ENCODE peak calls at places on chromosomes 12 and 14, in five cellular contexts. W, E, L, Q and K are unnamed samples.

GRCh38 chr12:6334359-6334758 is 7.5 kb downstream of the TNFRSF1A start:
- DNase-seq in L (no peak), W (no peak), E (no peak), Q (no peak), K (no peak)

GRCh38 chr12:124363376-124363965 is 68.6 kb downstream of the RFLNA start:
- DNase-seq in E (no peak), L (no peak), Q (no peak), W (no peak), K (no peak)

GRCh38 chr14:90839889-90840266 is 23.6 kb upstream of the TTC7B start:
- DNase-seq in Q (no peak), E (peak), L (no peak), W (no peak), K (no peak)

GRCh38 chr12:124334976-124335375 is 40.1 kb downstream of the RFLNA start:
- DNase-seq in Q (no peak), E (no peak), L (no peak), W (no peak), K (no peak)

GRCh38 chr12:46387697-46388096 is 15.1 kb upstream of the SLC38A2 start:
- DNase-seq in W (no peak), L (no peak), E (peak), Q (peak), K (no peak)

GRCh38 chr12:88503344-88503743 is 76.9 kb downstream of the KITLG start:
- DNase-seq in Q (no peak), W (no peak), L (no peak), E (no peak), K (no peak)

GRCh38 chr12:23771230-23771949 is 178.1 kb downstream of the SOX5 start:
- DNase-seq in E (no peak), Q (no peak), W (peak), L (no peak), K (peak)

GRCh38 chr14:104103061-104104005 is 17.8 kb downstream of the ASPG start:
- DNase-seq in E (no peak), W (no peak), L (no peak), Q (peak), K (no peak)

GRCh38 chr12:1273051-1273450 is 282.0 kb downstream of the ERC1 start:
- DNase-seq in E (no peak), L (no peak), W (no peak), Q (no peak), K (no peak)

GRCh38 chr12:121933522-121934317 is 15.3 kb downstream of the CFAP251 start:
- DNase-seq in W (no peak), E (no peak), Q (no peak), L (no peak), K (no peak)

GRCh38 chr12:126726481-126727217 is 1540.3 kb upstream of the TMEM132C start:
- DNase-seq in Q (no peak), W (no peak), L (no peak), E (no peak), K (no peak)

GRCh38 chr12:108879615-108880254 is at the start of gene DAO:
- DNase-seq in E (no peak), L (no peak), W (no peak), Q (peak), K (no peak)

GRCh38 chr12:75838309-75838708 is 193.3 kb downstream of the PHLDA1 start:
- DNase-seq in E (no peak), Q (no peak), W (no peak), L (no peak), K (no peak)

GRCh38 chr14:88189040-88189839 is 133.8 kb downstream of the KCNK10 start:
- DNase-seq in L (no peak), E (peak), W (peak), Q (peak), K (peak)

GRCh38 chr14:67951529-67952120 is 132.0 kb downstream of the RAD51B start:
- DNase-seq in E (no peak), Q (no peak), L (no peak), W (no peak), K (no peak)

GRCh38 chr12:65740873-65741600 is 83.2 kb upstream of the HMGA2 start:
- DNase-seq in Q (peak), W (peak), L (peak), E (peak), K (peak)

GRCh38 chr14:75141967-75142366 is 15.1 kb upstream of the NEK9 start:
- DNase-seq in E (no peak), L (no peak), W (no peak), Q (no peak), K (no peak)

GRCh38 chr12:126397071-126397571 is 1331.9 kb downstream of the AACS start:
- DNase-seq in Q (no peak), W (peak), E (no peak), L (no peak), K (no peak)

GRCh38 chr12:57766464-57767311 is at the start of gene CYP27B1:
- DNase-seq in W (no peak), E (peak), Q (no peak), L (no peak), K (no peak)

GRCh38 chr12:21221072-21221471 is 90.1 kb downstream of the SLCO1B1 start:
- DNase-seq in W (no peak), E (no peak), L (no peak), Q (no peak), K (no peak)

GRCh38 chr12:99069371-99069770 is 424.3 kb downstream of the APAF1 start:
- DNase-seq in L (no peak), Q (no peak), E (no peak), W (no peak), K (no peak)